ENCODE peak calls at places on chromosome 15, in five cellular contexts. V, G, J, C and R are unnamed samples. For H3K4me1, the result is how much of the 10 kb centered on the place peaks cover.

GRCh38 chr15:83747050-83747717 is 93.3 kb downstream of the ADAMTSL3 start:
- DNase-seq in J (no peak), G (no peak), C (peak), V (peak), R (peak)

GRCh38 chr15:26697913-26698312 is 75.0 kb downstream of the GABRB3 start:
- DNase-seq in J (no peak), C (no peak), V (no peak), G (no peak), R (no peak)

GRCh38 chr15:39624806-39625205 is 43.9 kb downstream of the THBS1 start:
- DNase-seq in G (no peak), J (peak), C (peak), V (no peak), R (peak)

GRCh38 chr15:29134239-29134638 is 135.4 kb downstream of the NSMCE3 start:
- DNase-seq in C (no peak), V (no peak), J (no peak), G (no peak), R (no peak)

GRCh38 chr15:95025924-95026728 is 794.8 kb downstream of the MCTP2 start:
- DNase-seq in J (peak), G (peak), V (peak), C (peak), R (peak)

GRCh38 chr15:51117270-51117669 is 22.6 kb upstream of the TNFAIP8L3 start:
- DNase-seq in J (no peak), G (no peak), V (no peak), C (no peak), R (no peak)

GRCh38 chr15:88491158-88491557 is 23.6 kb downstream of the MRPS11 start:
- DNase-seq in C (no peak), G (no peak), J (no peak), V (no peak), R (no peak)

GRCh38 chr15:98939311-98940080 is 68.1 kb downstream of the PGPEP1L start:
- DNase-seq in J (no peak), V (no peak), G (no peak), C (no peak), R (no peak)

GRCh38 chr15:26970712-26971210 is at the start of gene GABRG3:
- DNase-seq in J (no peak), V (no peak), G (peak), C (no peak), R (no peak)

GRCh38 chr15:69045810-69046209 is 31.3 kb downstream of the NOX5 start:
- DNase-seq in J (no peak), V (no peak), C (no peak), G (peak), R (no peak)

GRCh38 chr15:80186597-80186996 is 33.8 kb downstream of the FAH start:
- DNase-seq in C (no peak), V (no peak), G (no peak), J (no peak), R (no peak)

GRCh38 chr15:92645051-92645631 is 10.4 kb downstream of the FAM174B start:
- DNase-seq in J (peak), C (no peak), V (no peak), G (no peak), R (no peak)

GRCh38 chr15:53586815-53587214 is 172.6 kb downstream of the WDR72 start:
- DNase-seq in V (peak), C (peak), J (peak), G (peak), R (no peak)

GRCh38 chr15:100032358-100033080 is 299.3 kb upstream of the LYSMD4 start:
- DNase-seq in V (no peak), J (no peak), C (no peak), G (no peak), R (no peak)

GRCh38 chr15:74375303-74375693 is 7.9 kb upstream of the CYP11A1 start:
- DNase-seq in V (peak), C (peak), J (peak), G (peak), R (peak)
- H3K4me1 ChIP-seq in V (under half), C (under half), J (under half), G (under half), R (under half)

DNA sequence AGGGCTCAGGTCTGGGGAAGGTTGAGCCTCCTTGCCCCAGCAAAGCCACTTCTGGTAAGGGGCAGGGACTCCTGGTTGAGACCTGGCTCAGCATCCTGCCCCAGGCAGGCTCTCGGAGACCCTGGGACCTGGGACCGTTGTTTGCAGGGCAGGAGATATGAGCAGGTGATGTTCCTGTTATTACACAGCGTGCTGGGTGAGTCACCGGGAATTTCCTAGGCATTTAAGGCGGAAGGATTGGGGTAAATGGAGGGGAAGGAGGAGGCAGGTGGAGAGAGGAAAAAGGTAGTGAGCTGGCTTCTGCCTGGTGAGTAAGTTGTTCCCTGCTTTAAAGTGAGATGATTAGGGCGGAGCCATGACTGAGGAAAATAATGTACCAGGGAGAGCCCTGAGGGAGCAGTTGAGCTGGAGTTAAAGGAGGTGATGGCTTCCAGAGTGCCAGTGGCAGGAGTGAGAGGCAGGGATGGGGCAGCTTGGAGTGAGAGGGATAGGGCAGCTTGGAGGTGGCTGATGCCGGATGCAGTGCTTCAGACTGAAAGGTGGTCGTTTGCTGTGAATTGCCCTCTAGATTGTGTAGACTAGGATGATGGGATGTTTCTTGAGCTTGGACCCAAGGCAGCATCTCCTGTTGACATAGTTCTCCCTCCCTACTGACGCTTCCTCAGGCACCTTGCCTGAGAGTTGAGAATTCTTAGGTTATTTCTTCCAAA is 79.4 kb downstream of the AAGAB start:
- DNase-seq in G (no peak), V (no peak), J (peak), C (no peak), R (no peak)
- H3K27ac ChIP-seq in G (no peak), V (peak), J (peak), C (no peak), R (no peak)

GRCh38 chr15:31254431-31255175 is 72.0 kb upstream of the KLF13 start:
- DNase-seq in C (peak), J (peak), V (no peak), G (no peak), R (no peak)
- H3K4me1 ChIP-seq in C (under half), J (under half), V (under half), G (under half), R (under half)

GRCh38 chr15:71288348-71288955 is 173.2 kb downstream of the THSD4 start:
- DNase-seq in G (no peak), C (no peak), V (no peak), J (peak), R (peak)

GRCh38 chr15:71294251-71294635 is 179.0 kb downstream of the THSD4 start:
- DNase-seq in J (no peak), G (no peak), C (no peak), V (no peak), R (no peak)

GRCh38 chr15:71291723-71292122 is 176.5 kb downstream of the THSD4 start:
- DNase-seq in J (no peak), G (no peak), C (no peak), V (no peak), R (no peak)

GRCh38 chr15:71290002-71290401 is 174.7 kb downstream of the THSD4 start:
- DNase-seq in V (no peak), G (no peak), C (no peak), J (no peak), R (no peak)

GRCh38 chr15:71291247-71291646 is 176.0 kb downstream of the THSD4 start:
- DNase-seq in G (no peak), C (no peak), J (peak), V (no peak), R (no peak)
- H3K27ac ChIP-seq in G (no peak), C (no peak), J (no peak), V (no peak), R (no peak)

GRCh38 chr15:64635486-64635815 is 139.9 kb downstream of the RBPMS2 start:
- DNase-seq in J (peak), G (peak), C (peak), V (peak), R (no peak)

GRCh38 chr15:64636101-64636500 is 139.3 kb downstream of the RBPMS2 start:
- DNase-seq in J (peak), C (no peak), V (no peak), G (no peak), R (no peak)

GRCh38 chr15:64634020-64634419 is 141.4 kb downstream of the RBPMS2 start:
- DNase-seq in J (peak), C (no peak), G (no peak), V (no peak), R (no peak)

GRCh38 chr15:64634576-64635485 is 140.6 kb downstream of the RBPMS2 start:
- DNase-seq in J (peak), G (peak), V (peak), C (no peak), R (peak)

DNA sequence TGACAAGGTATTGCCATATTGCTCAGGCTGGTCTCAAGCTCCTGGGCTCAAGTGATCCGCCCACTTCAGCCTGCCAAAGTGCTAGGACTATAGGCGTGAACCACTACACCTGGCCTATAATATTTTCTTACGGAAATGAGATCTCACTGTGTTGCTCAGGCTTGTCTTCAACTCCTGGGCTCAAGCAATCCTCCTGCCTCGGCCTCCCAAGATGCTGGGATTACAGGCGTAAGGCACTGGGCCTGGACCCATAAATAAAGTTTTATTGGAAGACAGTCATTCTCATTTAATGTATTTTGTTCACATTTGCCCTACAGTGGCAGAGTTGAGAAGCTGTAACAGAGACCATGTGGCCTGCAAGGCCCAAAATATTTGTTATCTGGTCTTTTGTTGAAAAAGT is 142.1 kb downstream of the RBPMS2 start:
- DNase-seq in J (no peak), C (no peak), G (no peak), V (no peak), R (no peak)
- H3K4me1 ChIP-seq in J (under half), C (under half), G (under half), V (under half), R (under half)

DNA sequence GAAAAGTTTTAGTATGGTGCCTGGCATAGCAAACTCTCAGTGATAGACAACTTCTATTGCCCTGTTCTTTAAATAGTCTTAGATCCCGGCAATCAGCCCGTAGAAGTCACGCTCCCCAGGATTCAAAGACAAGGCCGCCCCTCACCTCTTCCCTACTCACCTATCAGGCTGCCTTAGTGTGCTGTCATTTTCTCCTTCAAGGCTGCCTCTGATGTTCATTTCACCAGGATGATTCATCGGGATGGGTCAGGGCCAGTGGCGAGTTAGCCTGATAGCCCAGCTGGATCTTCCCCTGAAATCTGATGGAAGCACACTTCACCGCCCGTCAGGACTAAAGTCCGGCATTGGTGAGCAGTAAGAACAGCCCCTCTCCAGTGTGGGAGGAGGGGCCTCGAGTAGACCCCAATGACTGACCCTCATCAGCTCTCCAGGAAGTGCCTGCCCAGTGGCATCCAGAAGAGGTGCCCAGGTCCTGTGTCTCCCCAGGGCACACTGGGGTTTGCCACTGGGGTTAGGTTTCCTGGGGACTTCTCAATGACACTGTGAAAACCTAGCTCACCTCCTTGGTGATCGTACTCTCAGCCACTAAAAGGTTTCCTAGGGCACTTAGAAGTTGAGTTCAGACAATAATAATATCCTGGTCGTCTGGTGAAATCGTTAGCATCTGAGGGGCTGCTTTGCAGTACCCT is 37.5 kb downstream of the TPM1 start:
- DNase-seq in J (no peak), G (no peak), V (no peak), C (peak), R (no peak)
- H3K27ac ChIP-seq in J (no peak), G (no peak), V (no peak), C (peak), R (no peak)

GRCh38 chr15:101242160-101242998 is 9.5 kb downstream of the CHSY1 start:
- DNase-seq in C (peak), G (no peak), J (no peak), V (no peak), R (no peak)
- H3K4me1 ChIP-seq in C (half or more), G (under half), J (under half), V (under half), R (under half)

DNA sequence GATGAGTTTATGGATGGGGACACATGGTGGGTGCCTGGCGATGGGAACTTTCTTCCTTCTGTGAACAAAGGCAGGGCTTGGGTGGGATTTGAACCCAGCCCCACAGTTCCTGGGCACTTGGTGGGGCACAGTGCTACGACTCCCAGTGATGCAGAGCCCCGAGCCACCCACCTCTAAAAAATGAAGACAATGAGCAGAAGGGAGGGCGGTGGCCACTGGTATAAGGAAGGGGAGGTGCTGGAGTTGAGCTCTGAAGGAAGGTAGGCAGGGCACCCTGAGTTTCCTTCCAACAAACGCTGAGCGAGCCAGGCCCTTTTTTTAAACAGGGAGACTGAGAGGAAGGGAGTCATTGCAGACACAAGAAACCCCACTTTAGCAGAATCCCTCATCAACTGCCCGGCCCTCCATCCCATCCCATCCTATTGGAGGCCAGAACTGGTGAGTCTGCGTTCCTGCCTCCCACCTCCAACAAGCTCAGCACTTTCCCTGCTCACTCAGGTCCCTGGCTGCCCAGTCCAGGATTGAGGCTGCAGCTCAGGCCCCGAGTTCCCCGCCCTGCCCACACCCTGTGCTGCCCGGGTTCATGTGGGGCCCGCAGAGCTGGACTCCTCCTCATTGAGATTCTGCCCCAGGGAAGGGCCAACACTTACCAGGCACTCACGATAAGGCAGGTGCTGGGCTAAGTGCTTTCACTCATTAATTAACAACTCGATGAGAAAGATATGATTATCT is 57.3 kb downstream of the LINGO1 start:
- DNase-seq in V (no peak), C (no peak), G (no peak), J (no peak), R (no peak)
- H3K27ac ChIP-seq in V (no peak), C (no peak), G (no peak), J (no peak), R (no peak)

DNA sequence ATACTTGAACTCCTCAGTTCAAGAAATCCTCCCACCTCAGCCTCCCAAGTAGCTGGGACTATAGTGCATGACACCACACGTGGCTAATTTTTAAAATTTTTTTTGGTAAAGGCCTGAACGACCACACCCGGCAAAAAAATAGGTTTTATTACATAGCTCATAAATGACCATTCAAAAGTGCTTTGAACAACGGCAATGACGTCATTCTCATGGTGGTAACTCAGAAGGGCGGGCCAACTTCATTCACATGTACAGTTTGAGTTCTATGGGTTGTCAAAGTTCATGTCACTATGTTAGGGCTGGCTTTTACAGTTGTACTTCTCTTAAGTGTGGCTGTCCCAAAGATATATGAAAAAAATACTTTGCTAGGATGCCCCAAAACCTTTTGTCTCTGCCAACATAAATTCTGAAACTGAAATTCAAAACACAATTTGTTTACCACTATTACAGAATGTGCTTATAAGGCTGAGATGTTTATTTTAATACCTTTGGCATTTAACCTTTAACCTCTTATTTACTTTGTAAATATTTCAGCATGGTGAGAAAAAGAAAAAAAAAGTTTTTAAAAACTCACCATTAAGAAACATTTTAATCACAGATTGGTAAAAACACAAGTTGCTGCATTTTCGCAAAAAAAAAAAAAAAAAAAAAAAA is 6.2 kb downstream of the MYO1E start:
- DNase-seq in G (no peak), C (no peak), J (peak), V (no peak), R (no peak)
- H3K4me1 ChIP-seq in G (under half), C (under half), J (under half), V (under half), R (under half)

DNA sequence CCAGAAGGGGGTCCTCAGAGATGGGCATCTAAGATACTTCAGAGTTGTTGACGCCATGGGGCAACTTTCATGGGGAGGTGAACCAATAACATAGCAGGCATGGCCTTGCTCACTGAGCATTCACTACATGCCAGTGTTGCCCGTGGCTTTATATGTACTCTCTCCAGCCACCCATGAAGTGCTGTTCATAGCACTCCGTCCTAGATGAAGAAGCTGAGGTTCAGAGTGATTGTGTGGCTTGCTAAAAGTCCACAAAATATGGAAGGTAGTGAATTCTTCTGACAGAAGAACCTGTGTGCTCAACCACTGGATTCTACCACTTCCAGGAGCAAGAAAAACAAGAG is 9.8 kb upstream of the SEMA4B start:
- DNase-seq in G (no peak), J (no peak), V (no peak), C (no peak), R (no peak)
- H3K27ac ChIP-seq in G (peak), J (no peak), V (no peak), C (peak), R (no peak)